ENCODE peak calls at places on chromosomes 1 and 21, in six cellular contexts. K is A549, U is K562, R is HepG2, D is GM12878, H is H1. P is an unnamed sample.

GRCh38 chr1:65681101-65681500 is 111.6 kb upstream of the PDE4B start:
- DNase-seq in K (no peak), U (no peak), R (no peak), D (no peak), H (no peak), P (no peak)

GRCh38 chr21:31416465-31416864 is 72.4 kb upstream of the TIAM1 start:
- DNase-seq in K (no peak), U (no peak), R (no peak), D (no peak), H (no peak), P (no peak)

GRCh38 chr1:198598796-198599321 is 40.0 kb upstream of the PTPRC start:
- DNase-seq in K (no peak), U (peak; percentile 19), R (no peak), D (peak; percentile 89), H (no peak), P (no peak)

GRCh38 chr1:236206548-236206947 is 64.2 kb downstream of the GPR137B start:
- DNase-seq in K (no peak), U (no peak), R (no peak), D (no peak), H (no peak), P (no peak)

GRCh38 chr1:17235135-17235880 is 13.6 kb upstream of the PADI3 start:
- DNase-seq in K (peak; percentile 48), U (no peak), R (no peak), D (no peak), H (no peak), P (no peak)

GRCh38 chr1:80064524-80064923 is 1058.0 kb upstream of the ADGRL4 start:
- DNase-seq in K (no peak), U (no peak), R (no peak), D (no peak), H (no peak), P (no peak)

GRCh38 chr21:35575280-35575915 is 484.9 kb downstream of the SETD4 start:
- DNase-seq in K (no peak), U (no peak), R (no peak), D (no peak), H (no peak), P (no peak)

GRCh38 chr1:168405931-168406330 is 125.3 kb downstream of the TBX19 start:
- DNase-seq in K (no peak), U (no peak), R (no peak), D (no peak), H (no peak), P (no peak)

GRCh38 chr1:214022810-214023425 is 35.1 kb downstream of the PROX1 start:
- DNase-seq in K (no peak), U (no peak), R (no peak), D (no peak), H (no peak), P (peak; percentile 62)

GRCh38 chr1:116087628-116088027 is 23.6 kb upstream of the MAB21L3 start:
- DNase-seq in K (no peak), U (no peak), R (no peak), D (no peak), H (no peak), P (no peak)

GRCh38 chr1:230130172-230130944 is 63.3 kb downstream of the GALNT2 start:
- DNase-seq in K (no peak), U (no peak), R (no peak), D (no peak), H (no peak), P (no peak)

GRCh38 chr1:234958702-234959649 is 169.7 kb downstream of the TOMM20 start:
- DNase-seq in K (no peak), U (no peak), R (no peak), D (no peak), H (no peak), P (no peak)
- TF ChIP-seq CHD2 in K (no peak), U (no peak), R (no peak), D (no peak), H (no peak), P (no peak)

GRCh38 chr1:26580116-26580515 is 50.6 kb downstream of the RPS6KA1 start:
- DNase-seq in K (no peak), U (no peak), R (no peak), D (no peak), H (no peak), P (no peak)

GRCh38 chr1:26582053-26582835 is 52.7 kb downstream of the RPS6KA1 start:
- DNase-seq in K (no peak), U (no peak), R (no peak), D (no peak), H (no peak), P (no peak)

GRCh38 chr1:26581287-26581651 is 51.7 kb downstream of the RPS6KA1 start:
- DNase-seq in K (no peak), U (no peak), R (peak; percentile 16), D (no peak), H (no peak), P (no peak)

GRCh38 chr1:26582836-26583460 is 53.4 kb downstream of the RPS6KA1 start:
- DNase-seq in K (no peak), U (no peak), R (no peak), D (peak; percentile 56), H (no peak), P (no peak)

GRCh38 chr1:26584022-26584485 is 54.5 kb downstream of the RPS6KA1 start:
- DNase-seq in K (peak; percentile 36), U (peak; percentile 92), R (no peak), D (no peak), H (peak; percentile 10), P (peak; percentile 36)
- TF ChIP-seq CHD2 in K (no peak), U (no peak), R (no peak), D (no peak), H (no peak), P (no peak)

GRCh38 chr1:248831842-248832241 is 6.1 kb upstream of the SH3BP5L start:
- DNase-seq in K (no peak), U (no peak), R (no peak), D (no peak), H (no peak), P (no peak)
- TF ChIP-seq CHD2 in K (no peak), U (no peak), R (no peak), D (no peak), H (no peak), P (no peak)

GRCh38 chr1:30336550-30337426 is 386.6 kb downstream of the MATN1 start:
- DNase-seq in K (no peak), U (no peak), R (no peak), D (no peak), H (no peak), P (no peak)
- TF ChIP-seq CHD2 in K (no peak), U (no peak), R (no peak), D (no peak), H (no peak), P (no peak)

DNA sequence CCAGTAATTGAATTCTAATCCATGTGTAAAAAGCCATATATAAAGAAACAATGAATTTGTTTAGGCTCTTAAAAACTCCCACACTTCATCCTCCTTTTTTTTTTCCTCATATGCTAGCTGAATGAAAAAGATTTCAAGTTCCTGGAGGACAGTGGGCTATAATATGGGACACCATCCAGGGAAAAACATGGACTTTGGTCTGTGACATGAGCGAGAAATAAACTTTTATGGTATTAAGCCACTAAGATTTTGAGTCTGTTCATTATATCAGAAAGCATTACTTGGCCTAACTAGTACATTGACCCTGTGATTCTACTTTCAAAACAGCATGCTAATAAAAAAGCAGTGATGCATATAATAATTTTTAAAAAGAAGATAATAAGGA is 392.3 kb upstream of the CAMK1G start:
- DNase-seq in K (no peak), U (no peak), R (no peak), D (no peak), H (no peak), P (no peak)
- TF ChIP-seq CHD2 in K (no peak), U (no peak), R (no peak), D (no peak), H (no peak), P (no peak)

GRCh38 chr1:174940776-174941175 is 59.0 kb upstream of the CACYBP start:
- DNase-seq in K (no peak), U (no peak), R (no peak), D (no peak), H (no peak), P (no peak)
- TF ChIP-seq CHD2 in K (no peak), U (no peak), R (no peak), D (no peak), H (no peak), P (no peak)

GRCh38 chr1:84988588-84988987 is 8.3 kb downstream of the MCOLN2 start:
- DNase-seq in K (no peak), U (no peak), R (no peak), D (no peak), H (no peak), P (no peak)
- TF ChIP-seq CHD2 in K (no peak), U (no peak), R (no peak), D (no peak), H (no peak), P (no peak)

P was measured in SK-N-SH.